ENCODE peak calls at places on chromosomes 2 and 18, in seven cellular contexts. One of them, this sample, is unnamed.

GRCh38 chr2:120350801-120351324 is 4.9 kb downstream of the INHBB start:
- DNase-seq in HS-5: no peak
- DNase-seq in caudate nucleus: no peak
- DNase-seq in astrocyte of the cerebellum: no peak
- DNase-seq in amniotic stem cell: no peak
- DNase-seq in activated T-helper 1 cell treated with Interleukin-2 at 50 U/mL for 16 hours: no peak
- DNase-seq in lung: peak; percentile 61
- DNase-seq in this sample: no peak

GRCh38 chr2:237687666-237688065 is 60.3 kb downstream of the LRRFIP1 start:
- DNase-seq in HS-5: peak; percentile 100
- DNase-seq in caudate nucleus: no peak
- DNase-seq in astrocyte of the cerebellum: peak; percentile 84
- DNase-seq in amniotic stem cell: peak; percentile 97
- DNase-seq in activated T-helper 1 cell treated with Interleukin-2 at 50 U/mL for 16 hours: peak; percentile 72
- DNase-seq in lung: peak; percentile 83
- DNase-seq in this sample: no peak

GRCh38 chr2:16281451-16282330 is 341.3 kb downstream of the MYCN start:
- DNase-seq in HS-5: no peak
- DNase-seq in caudate nucleus: no peak
- DNase-seq in astrocyte of the cerebellum: no peak
- DNase-seq in amniotic stem cell: no peak
- DNase-seq in activated T-helper 1 cell treated with Interleukin-2 at 50 U/mL for 16 hours: no peak
- DNase-seq in lung: no peak
- DNase-seq in this sample: no peak

GRCh38 chr2:47095302-47096020 is 59.6 kb downstream of the STPG4 start:
- DNase-seq in HS-5: no peak
- DNase-seq in caudate nucleus: no peak
- DNase-seq in astrocyte of the cerebellum: no peak
- DNase-seq in amniotic stem cell: no peak
- DNase-seq in activated T-helper 1 cell treated with Interleukin-2 at 50 U/mL for 16 hours: no peak
- DNase-seq in lung: no peak
- DNase-seq in this sample: no peak

GRCh38 chr2:65056990-65057375 is 767 bp downstream of the CEP68 start:
- DNase-seq in HS-5: no peak
- DNase-seq in caudate nucleus: no peak
- DNase-seq in astrocyte of the cerebellum: no peak
- DNase-seq in amniotic stem cell: no peak
- DNase-seq in activated T-helper 1 cell treated with Interleukin-2 at 50 U/mL for 16 hours: no peak
- DNase-seq in lung: no peak
- DNase-seq in this sample: no peak

GRCh38 chr18:51068111-51068510 is 38.1 kb downstream of the SMAD4 start:
- DNase-seq in HS-5: peak; percentile 66
- DNase-seq in caudate nucleus: no peak
- DNase-seq in astrocyte of the cerebellum: peak; percentile 39
- DNase-seq in amniotic stem cell: no peak
- DNase-seq in activated T-helper 1 cell treated with Interleukin-2 at 50 U/mL for 16 hours: no peak
- DNase-seq in lung: no peak
- DNase-seq in this sample: no peak

GRCh38 chr2:62304429-62305417 is 108.8 kb downstream of the B3GNT2 start:
- DNase-seq in HS-5: peak; percentile 35
- DNase-seq in caudate nucleus: no peak
- DNase-seq in astrocyte of the cerebellum: peak; percentile 83
- DNase-seq in amniotic stem cell: peak; percentile 9
- DNase-seq in activated T-helper 1 cell treated with Interleukin-2 at 50 U/mL for 16 hours: no peak
- DNase-seq in lung: peak; percentile 60
- DNase-seq in this sample: peak; percentile 79

GRCh38 chr2:141260895-141261294 is 869.9 kb downstream of the LRP1B start:
- DNase-seq in HS-5: no peak
- DNase-seq in caudate nucleus: no peak
- DNase-seq in astrocyte of the cerebellum: no peak
- DNase-seq in amniotic stem cell: no peak
- DNase-seq in activated T-helper 1 cell treated with Interleukin-2 at 50 U/mL for 16 hours: no peak
- DNase-seq in lung: no peak
- DNase-seq in this sample: no peak

GRCh38 chr2:138209009-138209408 is 244.7 kb downstream of the HNMT start:
- DNase-seq in HS-5: peak; percentile 53
- DNase-seq in caudate nucleus: no peak
- DNase-seq in astrocyte of the cerebellum: no peak
- DNase-seq in amniotic stem cell: no peak
- DNase-seq in activated T-helper 1 cell treated with Interleukin-2 at 50 U/mL for 16 hours: no peak
- DNase-seq in lung: no peak
- DNase-seq in this sample: no peak

This sample was measured in smooth muscle cell of the brain vasculature.